ENCODE peak calls at places on chromosomes 11 and 22, in five cellular contexts. K is bronchial epithelial cell, T is foreskin fibroblast, P is IMR-90, S is AG09309. A is an unnamed sample.
A peak's percentile ranks its signal among the peaks of the same experiment; 100 is the strongest.

GRCh38 chr11:113085446-113085845 is 124.2 kb downstream of the NCAM1 start:
- DNase-seq in P (no peak), S (no peak), T (no peak), K (no peak), A (no peak)

GRCh38 chr11:117836077-117836960 is 11.8 kb upstream of the FXYD2 start:
- DNase-seq in K (no peak), P (no peak), S (no peak), T (no peak), A (no peak)

GRCh38 chr22:32804036-32804435 is 2.5 kb downstream of the TIMP3 start:
- DNase-seq in P (peak; percentile 71), T (peak; percentile 66), K (no peak), S (no peak), A (no peak)

GRCh38 chr11:77201991-77202841 is 74.2 kb downstream of the MYO7A start:
- DNase-seq in S (no peak), P (no peak), T (no peak), K (no peak), A (no peak)

GRCh38 chr11:31450841-31451240 is 58.6 kb downstream of the IMMP1L start:
- DNase-seq in S (no peak), P (no peak), T (no peak), K (no peak), A (no peak)

GRCh38 chr11:117621226-117621625 is 175.8 kb downstream of the DSCAML1 start:
- DNase-seq in T (peak; percentile 43), P (peak; percentile 18), S (no peak), K (peak; percentile 15), A (peak; percentile 44)

GRCh38 chr22:29078869-29079207 is 6.0 kb downstream of the KREMEN1 start:
- DNase-seq in S (no peak), K (no peak), T (no peak), P (no peak), A (no peak)

GRCh38 chr11:101944896-101945295 is 28.6 kb upstream of the ANGPTL5 start:
- DNase-seq in K (no peak), S (no peak), P (no peak), T (no peak), A (no peak)

GRCh38 chr11:83766932-83767331 is 480.8 kb upstream of the CCDC90B start:
- DNase-seq in S (no peak), K (no peak), P (no peak), T (no peak), A (no peak)

GRCh38 chr11:8962827-8963226 is 1.4 kb downstream of the TMEM9B start:
- DNase-seq in P (no peak), K (no peak), S (no peak), T (no peak), A (no peak)

GRCh38 chr11:85530596-85530995 is 96.5 kb downstream of the DLG2 start:
- DNase-seq in K (no peak), S (no peak), T (no peak), P (no peak), A (no peak)

GRCh38 chr22:32967285-32968101 is 90.7 kb downstream of the SYN3 start:
- DNase-seq in K (no peak), P (no peak), S (no peak), T (no peak), A (no peak)

GRCh38 chr22:43853328-43853931 is 8.9 kb downstream of the SULT4A1 start:
- DNase-seq in T (peak; percentile 23), P (no peak), S (no peak), K (no peak), A (no peak)

GRCh38 chr22:37045958-37046357 is 5.6 kb upstream of the KCTD17 start:
- DNase-seq in K (peak; percentile 18), T (peak; percentile 79), P (peak; percentile 62), S (no peak), A (peak; percentile 30)

GRCh38 chr11:118914178-118914918 is 11.4 kb downstream of the BCL9L start:
- DNase-seq in K (no peak), S (no peak), T (no peak), P (no peak), A (peak; percentile 71)

GRCh38 chr11:93591247-93591898 is 48.2 kb upstream of the SMCO4 start:
- DNase-seq in T (peak; percentile 7), K (peak; percentile 49), P (peak; percentile 46), S (no peak), A (peak; percentile 53)

GRCh38 chr11:75667831-75668507 is 869 bp downstream of the MAP6 start:
- DNase-seq in S (no peak), T (peak; percentile 66), P (peak; percentile 35), K (peak; percentile 13), A (peak; percentile 57)

GRCh38 chr11:64670975-64671374 is 52.0 kb downstream of the NRXN2 start:
- DNase-seq in S (no peak), K (no peak), T (no peak), P (no peak), A (no peak)

GRCh38 chr11:104876324-104876723 is 21.9 kb downstream of the CASP12 start:
- DNase-seq in T (no peak), K (no peak), P (no peak), S (no peak), A (no peak)

GRCh38 chr11:43708776-43709175 is 28.2 kb downstream of the HSD17B12 start:
- DNase-seq in K (no peak), T (no peak), P (no peak), S (no peak), A (no peak)

GRCh38 chr22:38202437-38203089 is 769 bp downstream of the MAFF start:
- DNase-seq in T (peak; percentile 97), K (peak; percentile 66), S (peak; percentile 74), P (peak; percentile 92), A (peak; percentile 69)

GRCh38 chr11:74702383-74703007 is 28.7 kb downstream of the CHRDL2 start:
- DNase-seq in K (peak; percentile 55), S (no peak), P (peak; percentile 76), T (peak; percentile 83), A (peak; percentile 72)

GRCh38 chr22:49017769-49018330 is 809.8 kb downstream of the BRD1 start:
- DNase-seq in T (no peak), P (no peak), K (no peak), S (no peak), A (no peak)

GRCh38 chr11:19957301-19957985 is 202.8 kb downstream of the DBX1 start:
- DNase-seq in P (no peak), T (no peak), K (no peak), S (no peak), A (no peak)

GRCh38 chr11:62611705-62612365 is 740 bp downstream of the EML3 start:
- DNase-seq in T (peak; percentile 88), S (no peak), P (peak; percentile 60), K (no peak), A (peak; percentile 77)

GRCh38 chr22:50399751-50400331 is 56.7 kb downstream of the PPP6R2 start:
- DNase-seq in P (no peak), S (no peak), T (peak; percentile 44), K (peak; percentile 10), A (peak; percentile 16)

GRCh38 chr11:45237666-45238348 is 48.3 kb downstream of the SYT13 start:
- DNase-seq in S (no peak), T (no peak), P (no peak), K (no peak), A (no peak)

GRCh38 chr11:45238724-45239123 is 47.4 kb downstream of the SYT13 start:
- DNase-seq in K (peak; percentile 17), S (peak; percentile 27), P (peak; percentile 84), T (peak; percentile 46), A (no peak)

GRCh38 chr11:45234306-45235006 is 51.7 kb downstream of the SYT13 start:
- DNase-seq in T (no peak), P (no peak), K (no peak), S (no peak), A (no peak)

GRCh38 chr11:45243931-45244330 is 42.2 kb downstream of the SYT13 start:
- DNase-seq in S (no peak), T (no peak), P (no peak), K (no peak), A (no peak)

DNA sequence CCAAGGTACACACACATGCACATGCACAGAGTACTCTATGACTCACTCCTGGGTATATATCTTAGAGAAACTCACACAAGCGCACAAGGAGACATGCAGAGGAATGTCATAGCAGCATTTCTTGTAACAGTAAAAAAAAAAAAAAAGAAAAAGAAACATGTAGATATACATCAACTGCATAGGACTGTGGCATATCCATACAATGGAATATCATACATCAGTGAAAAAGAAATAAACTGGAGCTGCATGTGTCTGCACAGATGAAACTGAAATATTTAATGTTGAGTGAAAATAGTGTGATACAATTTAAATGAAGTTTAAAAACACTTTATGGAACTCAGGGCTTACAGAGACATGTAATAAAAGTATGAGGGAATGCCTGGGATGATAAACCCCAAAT is 46.4 kb downstream of the SYT13 start:
- DNase-seq in P (no peak), K (no peak), T (no peak), S (no peak), A (no peak)
- H3K4me3 ChIP-seq in P (no peak overlapping the region), K (no peak overlapping the region), T (no peak overlapping the region), S (no peak overlapping the region), A (no peak overlapping the region)

GRCh38 chr11:67277231-67277961 is 11.1 kb downstream of the GRK2 start:
- DNase-seq in K (peak; percentile 42), P (peak; percentile 64), S (no peak), T (peak; percentile 90), A (peak; percentile 98)
- H3K4me3 ChIP-seq in K (no peak overlapping the region), P (peak overlapping the region; percentile 31), S (peak overlapping the region; percentile 45), T (peak overlapping the region; percentile 39), A (peak overlapping the region; percentile 65)

GRCh38 chr11:67045314-67045713 is 11.3 kb upstream of the RHOD start:
- DNase-seq in K (peak; percentile 84), P (peak; percentile 95), T (peak; percentile 77), S (peak; percentile 54), A (peak; percentile 55)
- H3K4me3 ChIP-seq in K (no peak overlapping the region), P (no peak overlapping the region), T (no peak overlapping the region), S (no peak overlapping the region), A (no peak overlapping the region)

GRCh38 chr11:10349806-10350205 is 44.9 kb downstream of the ADM start:
- DNase-seq in T (no peak), P (no peak), S (no peak), K (no peak), A (no peak)

GRCh38 chr11:10352911-10353550 is 48.2 kb downstream of the ADM start:
- DNase-seq in K (no peak), S (no peak), P (no peak), T (no peak), A (no peak)

GRCh38 chr11:10351435-10351767 is 46.5 kb downstream of the ADM start:
- DNase-seq in K (no peak), S (no peak), T (no peak), P (no peak), A (no peak)

GRCh38 chr11:10350341-10350740 is 45.5 kb downstream of the ADM start:
- DNase-seq in P (peak; percentile 86), S (no peak), K (peak; percentile 64), T (peak; percentile 89), A (no peak)

DNA sequence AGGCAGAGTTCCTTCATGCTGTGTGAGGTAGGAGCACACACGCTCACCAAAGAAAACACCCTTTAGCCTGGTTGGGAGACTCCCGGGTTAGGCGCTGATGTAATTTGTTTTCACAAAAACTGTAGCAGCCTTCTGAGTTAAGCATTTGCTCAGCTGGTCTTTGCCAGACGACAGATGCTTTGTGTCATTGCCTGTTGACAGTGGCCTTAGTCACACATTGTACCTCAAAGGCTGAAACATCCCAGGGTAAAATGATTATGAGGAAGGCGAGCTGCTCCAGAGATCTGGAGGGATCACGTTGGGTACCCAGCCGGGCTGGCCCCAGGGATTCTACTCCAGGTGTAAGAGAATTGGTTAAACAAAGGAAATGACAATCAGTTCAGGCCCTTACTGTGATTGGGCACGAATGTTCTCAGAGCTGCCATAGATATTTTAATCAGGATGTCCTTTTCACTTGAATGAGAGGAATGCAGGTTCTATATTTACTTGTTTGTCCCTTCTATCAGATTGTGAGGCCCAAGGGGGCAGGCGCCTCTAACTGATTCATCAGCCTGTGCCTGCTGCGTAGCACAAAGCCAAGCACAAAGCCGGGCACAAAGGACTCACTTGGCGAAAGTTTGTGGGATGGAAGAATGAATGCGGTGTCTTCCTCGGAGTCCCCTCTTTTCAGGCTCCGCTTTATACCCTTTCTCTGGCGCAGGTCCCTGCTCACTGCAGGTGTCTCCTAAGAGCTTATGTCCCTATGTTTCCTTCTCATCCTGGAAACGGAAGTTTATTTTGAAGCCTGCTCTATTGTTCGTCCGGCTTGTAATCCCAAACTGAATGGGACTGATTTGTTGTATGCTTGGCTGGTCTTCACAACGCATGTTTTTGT is 47.1 kb downstream of the ADM start:
- DNase-seq in S (no peak), P (peak; percentile 95), T (peak; percentile 89), K (peak; percentile 58), A (no peak)
- H3K4me3 ChIP-seq in S (no peak overlapping the region), P (no peak overlapping the region), T (no peak overlapping the region), K (no peak overlapping the region), A (no peak overlapping the region)

A was measured in GM12865.